ENCODE peak calls at places on chromosomes 2 and 18, in seven cellular contexts. L is thyroid gland, E is transverse colon, W is psoas muscle, R is lung, B is HepG2, T is heart left ventricle. P is an unnamed sample.

GRCh38 chr2:240578110-240578450 is 8.5 kb upstream of the CAPN10 start:
- DNase-seq in E (no peak), R (no peak), B (no peak), L (no peak), T (no peak), W (no peak), P (no peak)

GRCh38 chr18:13437801-13438506 is 219.4 kb downstream of the LDLRAD4 start:
- DNase-seq in L (peak; percentile 53), B (no peak), R (no peak), W (no peak), E (peak; percentile 40), T (no peak), P (no peak)

GRCh38 chr2:164717000-164717597 is 95.8 kb upstream of the GRB14 start:
- DNase-seq in T (no peak), L (no peak), W (no peak), R (no peak), B (peak; percentile 50), E (no peak), P (no peak)

GRCh38 chr2:57796527-57796926 is 250.1 kb upstream of the VRK2 start:
- DNase-seq in L (no peak), R (no peak), B (no peak), T (no peak), E (no peak), W (no peak), P (no peak)

GRCh38 chr2:54052825-54053718 is 62.3 kb upstream of the ACYP2 start:
- DNase-seq in E (no peak), L (no peak), B (no peak), W (no peak), R (no peak), T (no peak), P (peak; percentile 6)

GRCh38 chr18:24276994-24277393 is 120.6 kb downstream of the OSBPL1A start:
- DNase-seq in R (no peak), T (no peak), B (no peak), W (no peak), L (no peak), E (no peak), P (no peak)

GRCh38 chr18:59846814-59847490 is 52.8 kb upstream of the PMAIP1 start:
- DNase-seq in W (no peak), B (no peak), T (no peak), R (no peak), E (peak; percentile 80), L (no peak), P (no peak)

GRCh38 chr2:119929537-119929936 is 83.3 kb upstream of the EPB41L5 start:
- DNase-seq in E (no peak), T (no peak), B (no peak), L (no peak), R (no peak), W (no peak), P (no peak)

GRCh38 chr2:120842456-120843439 is 107.1 kb downstream of the GLI2 start:
- DNase-seq in W (no peak), B (no peak), R (no peak), E (no peak), L (no peak), T (no peak), P (no peak)

GRCh38 chr2:127348421-127349000 is 39.3 kb downstream of the MAP3K2 start:
- DNase-seq in B (no peak), E (no peak), T (no peak), R (no peak), L (no peak), W (no peak), P (no peak)

GRCh38 chr2:129922571-129923264 is 56.7 kb upstream of the RAB6C start:
- DNase-seq in R (no peak), E (no peak), B (no peak), L (peak; percentile 15), W (no peak), T (no peak), P (no peak)

GRCh38 chr2:36511858-36512630 is 85.9 kb downstream of the FEZ2 start:
- DNase-seq in W (no peak), E (no peak), L (no peak), B (no peak), R (no peak), T (no peak), P (no peak)

GRCh38 chr2:105373344-105373781 is 25.5 kb downstream of the FHL2 start:
- DNase-seq in E (peak; percentile 48), B (peak; percentile 35), W (peak; percentile 56), R (no peak), T (peak; percentile 75), L (peak; percentile 97), P (no peak)

GRCh38 chr2:209348453-209348852 is 75.4 kb upstream of the MAP2 start:
- DNase-seq in E (no peak), R (no peak), L (no peak), T (no peak), B (no peak), W (no peak), P (no peak)

GRCh38 chr2:84971799-84972790 is 1.1 kb downstream of the KCMF1 start:
- DNase-seq in T (peak; percentile 57), R (peak; percentile 53), E (peak; percentile 64), B (no peak), W (peak; percentile 64), L (peak; percentile 66), P (peak; percentile 43)

GRCh38 chr18:69215151-69215550 is 185.5 kb upstream of the DOK6 start:
- DNase-seq in T (no peak), R (no peak), W (no peak), B (no peak), L (no peak), E (no peak), P (no peak)

GRCh38 chr2:166464187-166464586 is 29.9 kb downstream of the SCN7A start:
- DNase-seq in T (no peak), B (no peak), L (no peak), W (no peak), E (no peak), R (no peak), P (no peak)

GRCh38 chr2:116952254-116952653 is 862.2 kb upstream of the DDX18 start:
- DNase-seq in T (no peak), L (no peak), E (peak; percentile 7), R (no peak), W (no peak), B (no peak), P (no peak)

DNA sequence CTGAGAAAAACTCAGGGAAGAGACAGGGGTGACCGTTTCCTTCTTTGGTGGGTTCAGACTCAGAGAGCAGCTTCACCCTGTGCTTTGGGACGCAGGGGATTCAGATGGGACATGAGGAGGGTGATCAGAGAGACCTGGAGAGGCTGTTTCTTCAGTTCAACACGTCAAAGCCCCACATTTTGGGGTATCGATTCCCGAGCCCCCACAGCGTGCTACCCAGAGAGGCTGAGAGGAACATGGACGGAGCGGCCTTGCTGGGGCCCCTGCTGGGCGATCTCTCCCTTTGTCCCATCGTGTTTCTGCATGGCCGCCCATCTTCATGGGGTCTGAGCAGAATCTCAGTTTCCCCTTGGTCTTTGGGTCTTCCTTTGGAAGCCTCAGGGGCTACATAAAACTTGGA is 38.2 kb upstream of the PXDN start:
- DNase-seq in L (no peak), W (no peak), R (no peak), T (no peak), E (no peak), B (no peak), P (no peak)
- H3K4me1 ChIP-seq in L (no peaks in the 10 kb centered on the region), W (no peaks in the 10 kb centered on the region), R (no peaks in the 10 kb centered on the region), T (no peaks in the 10 kb centered on the region), E (no peaks in the 10 kb centered on the region), B (no peaks in the 10 kb centered on the region), P (no peaks in the 10 kb centered on the region)

GRCh38 chr2:229980440-229981184 is 58.3 kb downstream of the FBXO36 start:
- DNase-seq in E (peak; percentile 25), T (peak; percentile 53), L (peak; percentile 41), B (no peak), R (peak; percentile 29), W (peak; percentile 41), P (peak; percentile 59)
- H3K4me3 ChIP-seq in E (no peak overlapping the region), T (peak overlapping the region; percentile 19), L (no peak overlapping the region), B (no peak overlapping the region), R (no peak overlapping the region), W (peak overlapping the region; percentile 31), P (peak overlapping the region; percentile 4)

GRCh38 chr2:234919711-234920110 is 32.1 kb upstream of the SH3BP4 start:
- DNase-seq in B (no peak), T (no peak), W (no peak), R (no peak), L (no peak), E (no peak), P (no peak)

GRCh38 chr2:234913208-234913626 is 38.6 kb upstream of the SH3BP4 start:
- DNase-seq in E (no peak), L (no peak), B (no peak), T (no peak), R (no peak), W (no peak), P (no peak)

GRCh38 chr2:234917245-234917975 is 34.4 kb upstream of the SH3BP4 start:
- DNase-seq in B (no peak), L (no peak), W (no peak), R (no peak), T (no peak), E (no peak), P (no peak)

GRCh38 chr2:234914371-234915154 is 37.3 kb upstream of the SH3BP4 start:
- DNase-seq in B (peak; percentile 48), T (no peak), W (no peak), R (no peak), E (no peak), L (no peak), P (no peak)

GRCh38 chr2:234916674-234917073 is 35.1 kb upstream of the SH3BP4 start:
- DNase-seq in L (no peak), T (no peak), W (no peak), R (no peak), B (no peak), E (no peak), P (no peak)
- TF ChIP-seq CTCF in L (no peak), T (no peak), W (no peak), R (no peak), B (peak; percentile 31), E (no peak), P (no peak)

GRCh38 chr2:150137338-150137737 is 350.1 kb downstream of the RND3 start:
- DNase-seq in W (no peak), E (no peak), B (no peak), L (no peak), R (no peak), T (no peak), P (no peak)
- H3K4me1 ChIP-seq in W (no peaks in the 10 kb centered on the region), E (no peaks in the 10 kb centered on the region), B (no peaks in the 10 kb centered on the region), L (no peaks in the 10 kb centered on the region), R (no peaks in the 10 kb centered on the region), T (no peaks in the 10 kb centered on the region), P (no peaks in the 10 kb centered on the region)

GRCh38 chr2:219474285-219475060 is 24.2 kb upstream of the GMPPA start:
- DNase-seq in B (no peak), R (no peak), L (peak; percentile 39), T (no peak), E (no peak), W (no peak), P (no peak)
- H3K4me3 ChIP-seq in B (no peak overlapping the region), R (no peak overlapping the region), L (no peak overlapping the region), T (no peak overlapping the region), E (no peak overlapping the region), W (no peak overlapping the region), P (no peak overlapping the region)

GRCh38 chr18:65202091-65202490 is 548.7 kb upstream of the CDH7 start:
- DNase-seq in R (no peak), L (no peak), T (no peak), W (no peak), B (no peak), E (no peak), P (no peak)

GRCh38 chr18:65206551-65207260 is 544.1 kb upstream of the CDH7 start:
- DNase-seq in L (no peak), W (no peak), B (peak; percentile 4), T (no peak), R (no peak), E (no peak), P (no peak)
- TF ChIP-seq CTCF in L (no peak), W (no peak), B (peak; percentile 70), T (no peak), R (no peak), E (no peak), P (no peak)